ENCODE peak calls at places on chromosome 15, in five cellular contexts. X is K562, L is esophagus squamous epithelium, Q is body of pancreas, H is ovary. I is an unnamed sample.

GRCh38 chr15:77004189-77004588 is 9.3 kb downstream of the PSTPIP1 start:
- DNase-seq in X (no peak), L (no peak), Q (no peak), H (no peak), I (no peak)

GRCh38 chr15:81014446-81015093 is 13.8 kb downstream of the TLNRD1 start:
- DNase-seq in X (no peak), L (no peak), Q (no peak), H (no peak), I (no peak)

GRCh38 chr15:22267761-22268160 is 187.4 kb downstream of the OR4M2 start:
- DNase-seq in X (no peak), L (no peak), Q (no peak), H (no peak), I (no peak)

GRCh38 chr15:100807028-100807427 is 72.6 kb upstream of the ALDH1A3 start:
- DNase-seq in X (no peak), L (no peak), Q (no peak), H (no peak), I (no peak)

GRCh38 chr15:77546050-77546501 is 86.6 kb downstream of the LINGO1 start:
- DNase-seq in X (peak; percentile 57), L (no peak), Q (no peak), H (no peak), I (no peak)

GRCh38 chr15:86854186-86854585 is 774.5 kb downstream of the AGBL1 start:
- DNase-seq in X (no peak), L (no peak), Q (no peak), H (no peak), I (no peak)

GRCh38 chr15:60115579-60116415 is 111.7 kb downstream of the FOXB1 start:
- DNase-seq in X (no peak), L (no peak), Q (no peak), H (no peak), I (no peak)

GRCh38 chr15:71725215-71725955 is 85.0 kb upstream of the NR2E3 start:
- DNase-seq in X (no peak), L (no peak), Q (no peak), H (no peak), I (no peak)

GRCh38 chr15:43230640-43231115 is 9.9 kb upstream of the EPB42 start:
- DNase-seq in X (peak; percentile 84), L (no peak), Q (peak; percentile 22), H (no peak), I (peak; percentile 61)

GRCh38 chr15:79282371-79283251 is at the start of gene ANKRD34C:
- DNase-seq in X (no peak), L (no peak), Q (peak; percentile 17), H (no peak), I (no peak)

GRCh38 chr15:60396964-60397771 is 618 bp downstream of the ANXA2 start:
- DNase-seq in X (peak; percentile 92), L (no peak), Q (peak; percentile 60), H (peak; percentile 53), I (peak; percentile 76)

GRCh38 chr15:52784799-52785671 is 5.1 kb downstream of the ONECUT1 start:
- DNase-seq in X (no peak), L (no peak), Q (peak; percentile 90), H (no peak), I (no peak)

GRCh38 chr15:39391230-39391629 is 189.6 kb upstream of the THBS1 start:
- DNase-seq in X (no peak), L (no peak), Q (peak; percentile 40), H (no peak), I (no peak)

GRCh38 chr15:26394801-26395200 is 378.1 kb downstream of the GABRB3 start:
- DNase-seq in X (no peak), L (no peak), Q (no peak), H (no peak), I (no peak)

GRCh38 chr15:37107754-37108724 is 7.7 kb upstream of the MEIS2 start:
- DNase-seq in X (no peak), L (no peak), Q (no peak), H (no peak), I (no peak)

GRCh38 chr15:98955331-98955730 is 52.3 kb downstream of the PGPEP1L start:
- DNase-seq in X (no peak), L (no peak), Q (no peak), H (peak; percentile 67), I (no peak)

DNA sequence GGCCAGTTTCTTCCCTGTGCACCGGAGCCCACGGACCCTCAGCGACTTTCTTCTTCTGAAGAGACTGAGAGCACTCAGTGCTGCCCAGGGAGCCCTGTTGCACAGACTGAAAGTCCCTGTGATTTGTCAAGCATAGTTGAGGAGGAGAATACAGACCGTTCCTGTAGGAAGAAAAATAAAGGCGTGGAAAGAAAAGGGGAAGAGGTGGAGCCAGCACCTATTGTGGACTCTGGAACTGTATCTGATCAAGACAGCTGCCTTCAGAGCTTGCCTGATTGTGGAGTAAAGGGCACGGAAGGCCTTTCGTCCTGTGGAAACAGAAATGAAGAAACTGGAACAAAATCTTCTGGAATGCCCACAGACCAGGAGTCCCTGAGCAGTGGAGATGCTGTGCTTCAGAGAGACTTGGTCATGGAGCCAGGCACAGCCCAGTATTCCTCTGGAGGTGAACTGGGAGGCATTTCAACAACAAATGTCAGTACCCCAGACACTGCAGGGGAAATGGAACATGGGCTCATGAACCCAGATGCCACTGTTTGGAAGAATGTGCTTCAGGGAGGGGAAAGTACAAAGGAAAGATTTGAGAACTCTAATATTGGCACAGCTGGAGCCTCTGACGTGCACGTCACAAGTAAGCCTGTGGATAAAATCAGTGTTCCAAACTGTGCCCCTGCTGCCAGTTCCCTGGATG is 198.8 kb downstream of the AKAP13 start:
- DNase-seq in X (no peak), L (no peak), Q (peak; percentile 79), H (no peak), I (peak; percentile 23)
- TF ChIP-seq POLR2A in X (no peak), L (peak; percentile 42), Q (peak; percentile 51), H (no peak), I (no peak)

DNA sequence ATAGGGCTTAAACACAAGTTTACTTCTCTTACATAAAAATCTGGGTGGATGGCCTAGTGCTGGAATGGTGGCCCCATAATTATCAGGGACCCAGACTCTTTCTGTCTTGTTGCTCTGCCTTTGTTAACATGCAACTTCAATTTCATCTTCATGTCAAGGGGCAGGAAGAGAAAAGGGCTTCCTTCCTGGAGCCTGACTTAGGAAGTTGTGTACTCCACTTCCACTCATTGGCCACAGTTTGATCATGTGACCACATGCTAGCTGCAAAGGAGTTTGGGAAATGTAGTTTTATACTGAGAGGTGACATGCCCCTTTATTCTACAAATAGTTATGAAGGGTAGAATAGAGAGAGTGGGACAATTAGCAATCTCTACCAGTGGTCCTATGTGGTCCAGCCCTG is 39.3 kb downstream of the RHCG start:
- DNase-seq in X (peak; percentile 49), L (no peak), Q (no peak), H (no peak), I (peak; percentile 18)
- TF ChIP-seq POLR2A in X (no peak), L (no peak), Q (no peak), H (no peak), I (no peak)

DNA sequence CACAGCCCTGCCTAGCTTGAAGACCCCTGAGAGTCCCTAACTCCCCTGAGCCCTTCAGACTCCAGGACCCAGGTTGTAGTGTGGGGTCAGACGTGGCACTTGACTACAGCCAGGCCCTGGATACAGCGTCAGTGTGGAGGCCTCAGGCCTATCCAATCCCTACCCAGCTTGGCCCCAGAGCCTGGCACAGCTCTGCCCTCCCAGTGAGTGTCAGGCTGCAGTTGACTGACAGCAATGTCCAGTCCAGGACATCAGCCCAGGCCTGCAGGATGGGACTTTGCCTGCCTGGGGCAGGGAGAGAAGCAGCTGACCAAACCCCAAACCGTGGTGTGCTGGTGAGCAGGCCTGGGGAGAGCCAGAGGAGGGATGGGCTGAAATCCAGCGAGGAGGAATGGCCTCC is 27.3 kb downstream of the KLF13 start:
- DNase-seq in X (no peak), L (no peak), Q (peak; percentile 42), H (peak; percentile 40), I (no peak)
- TF ChIP-seq POLR2A in X (no peak), L (no peak), Q (no peak), H (no peak), I (no peak)

GRCh38 chr15:85167568-85167967 is 185.9 kb downstream of the PDE8A start:
- DNase-seq in X (no peak), L (no peak), Q (no peak), H (no peak), I (no peak)

GRCh38 chr15:85172846-85173490 is 191.3 kb downstream of the PDE8A start:
- DNase-seq in X (peak; percentile 50), L (no peak), Q (no peak), H (no peak), I (no peak)

GRCh38 chr15:85171736-85172135 is 190.1 kb downstream of the PDE8A start:
- DNase-seq in X (peak; percentile 49), L (no peak), Q (no peak), H (no peak), I (peak; percentile 18)

GRCh38 chr15:85164841-85165466 is 183.3 kb downstream of the PDE8A start:
- DNase-seq in X (no peak), L (no peak), Q (no peak), H (no peak), I (no peak)

DNA sequence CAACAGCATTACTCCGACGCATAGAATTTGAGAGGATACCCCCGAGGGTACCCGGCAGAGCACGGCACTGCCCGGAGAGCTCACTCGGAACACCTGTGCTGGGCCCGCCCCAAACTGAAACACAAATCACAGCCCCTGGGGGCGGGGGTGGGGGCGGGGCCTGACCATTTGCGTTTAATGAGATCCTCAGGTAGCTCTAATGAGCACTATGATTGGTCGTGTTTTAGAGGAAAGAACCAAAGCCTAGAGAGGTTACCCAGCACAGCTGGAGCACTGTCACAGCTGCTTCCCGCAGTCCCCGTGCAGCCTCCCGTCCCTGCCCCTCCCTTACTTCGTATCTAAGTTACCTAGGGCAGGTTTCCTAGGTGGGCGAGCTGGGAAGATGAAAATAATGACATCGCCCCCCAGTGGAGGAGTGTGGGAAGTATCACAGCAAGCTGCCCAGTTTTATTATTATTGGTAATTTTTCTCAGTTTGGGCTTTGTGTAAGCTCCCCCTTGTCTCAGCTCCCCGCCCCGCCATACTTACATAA is 187.1 kb downstream of the PDE8A start:
- DNase-seq in X (peak; percentile 34), L (no peak), Q (peak; percentile 74), H (peak; percentile 26), I (peak; percentile 21)
- TF ChIP-seq POLR2A in X (no peak), L (no peak), Q (no peak), H (no peak), I (no peak)

DNA sequence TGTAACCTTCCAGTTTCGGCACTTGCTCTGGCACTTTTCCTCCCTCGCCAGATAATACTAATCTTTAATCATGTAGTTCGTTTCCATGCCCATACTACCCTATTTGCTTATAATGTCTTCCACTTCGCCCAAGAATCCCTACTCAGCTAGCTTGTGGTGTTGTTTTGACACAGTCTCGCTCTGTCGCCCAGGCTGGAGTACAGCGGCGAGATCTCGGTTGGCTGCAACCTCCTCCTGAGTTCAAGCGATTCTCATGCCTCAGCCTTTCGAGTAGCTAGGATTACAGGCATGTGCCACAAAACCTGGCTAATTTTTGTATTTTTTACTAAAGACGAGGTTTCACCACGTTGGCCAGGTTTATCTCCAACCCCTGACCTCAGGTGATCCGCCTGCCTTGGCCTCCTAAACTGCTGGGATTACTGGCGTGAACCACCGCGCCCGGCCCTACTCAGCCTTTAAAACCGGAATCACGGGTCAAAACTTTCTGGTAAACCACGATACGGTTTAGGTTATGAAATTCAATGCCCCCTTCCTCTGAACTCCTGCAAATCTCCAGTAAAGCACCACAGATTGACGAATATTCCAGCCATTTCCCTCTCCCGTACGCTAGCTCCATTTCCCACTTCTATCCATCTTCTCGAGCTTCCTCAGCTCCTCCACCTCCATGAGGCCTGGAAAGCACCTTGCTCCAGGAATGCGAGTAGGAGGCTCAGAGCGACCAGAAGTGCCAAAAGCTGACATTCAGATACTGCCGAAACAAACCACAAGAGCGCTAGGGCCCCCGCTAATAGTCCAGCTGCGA is 869 bp upstream of the RAD51 start:
- DNase-seq in X (peak; percentile 29), L (no peak), Q (no peak), H (peak; percentile 30), I (peak; percentile 45)
- TF ChIP-seq POLR2A in X (no peak), L (no peak), Q (no peak), H (no peak), I (no peak)

I was measured in erythroblast.